ENCODE peak calls at places on chromosomes 2 and 18, in four cellular contexts. J, U, T and N are unnamed samples.

GRCh38 chr2:121253674-121254240 is 31.2 kb downstream of the TFCP2L1 start:
- DNase-seq in J (no peak), U (no peak), T (no peak), N (peak)

GRCh38 chr2:1846046-1847015 is 102.0 kb upstream of the PXDN start:
- DNase-seq in J (no peak), U (no peak), T (no peak), N (no peak)

GRCh38 chr2:147149589-147150245 is 695.1 kb upstream of the ACVR2A start:
- DNase-seq in J (no peak), U (no peak), T (no peak), N (no peak)

GRCh38 chr18:24914685-24915267 is 437.2 kb downstream of the ZNF521 start:
- DNase-seq in J (no peak), U (no peak), T (no peak), N (no peak)

GRCh38 chr2:84458436-84459027 is 548 bp downstream of the SUCLG1 start:
- DNase-seq in J (no peak), U (no peak), T (peak), N (peak)

GRCh38 chr2:142030735-142031134 is 100.1 kb downstream of the LRP1B start:
- DNase-seq in J (no peak), U (no peak), T (no peak), N (no peak)

GRCh38 chr2:217851191-217852020 is 151.4 kb downstream of the TNS1 start:
- DNase-seq in J (no peak), U (peak), T (no peak), N (no peak)

GRCh38 chr18:43661570-43661969 is 384.3 kb upstream of the SYT4 start:
- DNase-seq in J (no peak), U (no peak), T (no peak), N (no peak)

GRCh38 chr2:64914735-64915509 is 74.3 kb upstream of the SLC1A4 start:
- DNase-seq in J (no peak), U (peak), T (no peak), N (peak)

GRCh38 chr2:3023531-3023930 is 354.1 kb downstream of the EIPR1 start:
- DNase-seq in J (no peak), U (no peak), T (no peak), N (no peak)

GRCh38 chr2:217915706-217916105 is 87.1 kb downstream of the TNS1 start:
- DNase-seq in J (no peak), U (no peak), T (no peak), N (no peak)

GRCh38 chr18:37403100-37403781 is 162.4 kb downstream of the CELF4 start:
- DNase-seq in J (no peak), U (no peak), T (no peak), N (no peak)

GRCh38 chr18:63157293-63158011 is 162.1 kb downstream of the BCL2 start:
- DNase-seq in J (no peak), U (no peak), T (no peak), N (peak)

GRCh38 chr18:48947583-48947982 is 3.2 kb downstream of the SMAD7 start:
- DNase-seq in J (no peak), U (no peak), T (no peak), N (no peak)

GRCh38 chr2:240570531-240571313 is 2.4 kb downstream of the RNPEPL1 start:
- DNase-seq in J (peak), U (no peak), T (no peak), N (peak)

GRCh38 chr2:120972286-120972685 is 236.6 kb downstream of the GLI2 start:
- DNase-seq in J (no peak), U (no peak), T (no peak), N (no peak)

GRCh38 chr2:161238264-161238558 is 70.0 kb upstream of the PSMD14 start:
- DNase-seq in J (no peak), U (no peak), T (no peak), N (no peak)

GRCh38 chr2:174841931-174842330 is 77.7 kb upstream of the CHRNA1 start:
- DNase-seq in J (no peak), U (no peak), T (no peak), N (no peak)

GRCh38 chr2:227630322-227630721 is 13.0 kb downstream of the SCYGR4 start:
- DNase-seq in J (no peak), U (no peak), T (no peak), N (no peak)

GRCh38 chr2:121173806-121174205 is 111.2 kb downstream of the TFCP2L1 start:
- DNase-seq in J (no peak), U (no peak), T (no peak), N (no peak)

GRCh38 chr2:34096552-34097171 is 497.6 kb upstream of the FAM98A start:
- DNase-seq in J (no peak), U (peak), T (peak), N (peak)

GRCh38 chr2:185255566-185255965 is 483.0 kb upstream of the FSIP2 start:
- DNase-seq in J (no peak), U (no peak), T (no peak), N (no peak)

GRCh38 chr2:111705711-111706323 is 178.2 kb downstream of the ANAPC1 start:
- DNase-seq in J (no peak), U (no peak), T (no peak), N (peak)

GRCh38 chr2:152874955-152875354 is 156.5 kb downstream of the ARL6IP6 start:
- DNase-seq in J (no peak), U (no peak), T (no peak), N (no peak)

GRCh38 chr2:163800889-163801498 is 65.2 kb upstream of the FIGN start:
- DNase-seq in J (no peak), U (no peak), T (no peak), N (no peak)

GRCh38 chr2:134119672-134120159 is 134.2 kb upstream of the MGAT5 start:
- DNase-seq in J (peak), U (peak), T (peak), N (peak)

GRCh38 chr2:239806758-239807434 is 218.2 kb downstream of the NDUFA10 start:
- DNase-seq in J (no peak), U (no peak), T (no peak), N (no peak)

GRCh38 chr18:63292844-63293683 is 26.5 kb downstream of the BCL2 start:
- DNase-seq in J (no peak), U (no peak), T (no peak), N (peak)

GRCh38 chr18:62832282-62832681 is 116.9 kb downstream of the PHLPP1 start:
- DNase-seq in J (no peak), U (no peak), T (no peak), N (no peak)

GRCh38 chr2:157470321-157470720 is 26.4 kb upstream of the CYTIP start:
- DNase-seq in J (no peak), U (no peak), T (no peak), N (no peak)

GRCh38 chr2:72681016-72681995 is 144.5 kb downstream of the EXOC6B start:
- DNase-seq in J (no peak), U (no peak), T (no peak), N (no peak)

GRCh38 chr2:228938629-228939028 is 332.5 kb downstream of the PID1 start:
- DNase-seq in J (no peak), U (no peak), T (no peak), N (no peak)